ENCODE peak calls at places on chromosomes 16 and 17, in six cellular contexts. X is astrocyte of the spinal cord, O is pancreas, Y is NT2/D1, W is neural progenitor cell, P is H7. D is an unnamed sample.

GRCh38 chr16:4888428-4889135 is 41.3 kb downstream of the UBN1 start:
- DNase-seq in P (peak; percentile 63), W (no peak), X (no peak), O (no peak), Y (no peak), D (peak; percentile 27)

GRCh38 chr17:80927791-80928216 is 63.8 kb upstream of the CHMP6 start:
- DNase-seq in P (peak; percentile 78), O (no peak), Y (peak; percentile 32), W (peak; percentile 66), X (peak; percentile 78), D (no peak)

GRCh38 chr17:67619555-67619954 is 98.2 kb upstream of the NOL11 start:
- DNase-seq in O (no peak), W (no peak), Y (no peak), X (no peak), P (no peak), D (no peak)

GRCh38 chr16:68993421-68993820 is 112.0 kb upstream of the HAS3 start:
- DNase-seq in X (no peak), O (no peak), P (no peak), W (no peak), Y (no peak), D (no peak)

GRCh38 chr17:55726440-55726839 is 3.8 kb upstream of the TMEM100 start:
- DNase-seq in P (no peak), Y (no peak), W (no peak), O (peak; percentile 13), X (peak; percentile 92), D (no peak)

GRCh38 chr16:56931253-56931768 is 631 bp upstream of the HERPUD1 start:
- DNase-seq in O (peak; percentile 58), X (no peak), P (peak; percentile 57), Y (no peak), W (peak; percentile 49), D (no peak)

GRCh38 chr17:19378416-19379293 is at the start of gene MAPK7:
- DNase-seq in W (no peak), Y (no peak), X (no peak), O (no peak), P (peak; percentile 98), D (peak; percentile 82)

GRCh38 chr16:4511441-4512082 is 27.0 kb downstream of the CDIP1 start:
- DNase-seq in W (peak; percentile 78), X (peak; percentile 26), P (peak; percentile 94), O (peak; percentile 75), Y (peak; percentile 65), D (no peak)

GRCh38 chr16:68665501-68665900 is 20.4 kb downstream of the CDH3 start:
- DNase-seq in O (no peak), X (no peak), W (no peak), P (no peak), Y (no peak), D (no peak)

GRCh38 chr17:50946223-50946890 is 80.2 kb upstream of the TOB1 start:
- DNase-seq in X (no peak), O (peak; percentile 29), Y (no peak), W (no peak), P (peak; percentile 55), D (peak; percentile 27)

GRCh38 chr17:59107306-59107670 is 608 bp upstream of the TRIM37 start:
- DNase-seq in P (no peak), Y (no peak), W (no peak), X (no peak), O (no peak), D (no peak)

GRCh38 chr17:67376509-67376891 is 581 bp upstream of the PITPNC1 start:
- DNase-seq in P (no peak), Y (no peak), X (peak; percentile 62), O (no peak), W (no peak), D (no peak)

DNA sequence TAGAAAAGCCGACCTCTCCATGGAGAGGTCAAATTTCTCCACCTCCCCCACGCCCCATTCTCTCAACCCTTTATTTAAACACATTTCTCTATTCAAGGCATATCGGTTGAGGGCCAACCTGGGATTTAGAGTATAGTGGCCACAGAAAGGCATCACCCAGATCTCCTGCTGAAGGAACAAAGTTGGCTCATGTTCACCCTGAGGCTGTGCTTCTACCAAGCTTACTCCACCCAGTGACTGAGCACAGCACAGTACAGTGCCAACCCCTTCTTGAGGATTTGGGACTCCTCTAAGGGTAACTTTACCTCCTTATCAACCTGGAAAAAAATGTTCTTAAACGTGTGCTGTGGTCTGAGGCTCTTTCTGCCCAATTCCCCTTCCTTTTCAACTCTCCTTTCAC is 94.0 kb downstream of the CMC2 start:
- DNase-seq in X (no peak), P (no peak), W (no peak), O (no peak), Y (no peak), D (no peak)
- H3K4me3 ChIP-seq in X (no peak overlapping the region), P (no peak overlapping the region), W (no peak overlapping the region), O (no peak overlapping the region), Y (no peak overlapping the region), D (no peak overlapping the region)

GRCh38 chr16:79600636-79601091 is at the start of gene MAF:
- DNase-seq in W (peak; percentile 95), X (peak; percentile 90), O (peak; percentile 74), Y (peak; percentile 68), P (peak; percentile 91), D (peak; percentile 90)

GRCh38 chr16:79601092-79601977 is 798 bp upstream of the MAF start:
- DNase-seq in X (peak; percentile 29), W (peak; percentile 62), O (peak; percentile 32), Y (no peak), P (peak; percentile 64), D (peak; percentile 70)

GRCh38 chr16:79599256-79599836 is 1.2 kb downstream of the MAF start:
- DNase-seq in W (peak; percentile 74), X (no peak), O (peak; percentile 24), Y (no peak), P (peak; percentile 77), D (peak; percentile 82)

GRCh38 chr16:79598341-79599181 is 2.0 kb downstream of the MAF start:
- DNase-seq in P (peak; percentile 77), W (peak; percentile 87), O (peak; percentile 31), Y (peak; percentile 77), X (peak; percentile 52), D (peak; percentile 83)

GRCh38 chr16:79599837-79600635 is 501 bp downstream of the MAF start:
- DNase-seq in X (peak; percentile 42), Y (peak; percentile 46), P (peak; percentile 85), O (peak; percentile 44), W (peak; percentile 91), D (peak; percentile 88)
- H3K4me3 ChIP-seq in X (peak overlapping the region; percentile 61), Y (peak overlapping the region; percentile 75), P (peak overlapping the region; percentile 63), O (peak overlapping the region; percentile 48), W (peak overlapping the region; percentile 85), D (peak overlapping the region; percentile 63)

GRCh38 chr17:45384047-45384799 is 48.4 kb downstream of the ARHGAP27 start:
- DNase-seq in O (no peak), Y (no peak), P (no peak), W (no peak), X (no peak), D (no peak)
- H3K4me3 ChIP-seq in O (no peak overlapping the region), Y (no peak overlapping the region), P (no peak overlapping the region), W (no peak overlapping the region), X (no peak overlapping the region), D (no peak overlapping the region)

DNA sequence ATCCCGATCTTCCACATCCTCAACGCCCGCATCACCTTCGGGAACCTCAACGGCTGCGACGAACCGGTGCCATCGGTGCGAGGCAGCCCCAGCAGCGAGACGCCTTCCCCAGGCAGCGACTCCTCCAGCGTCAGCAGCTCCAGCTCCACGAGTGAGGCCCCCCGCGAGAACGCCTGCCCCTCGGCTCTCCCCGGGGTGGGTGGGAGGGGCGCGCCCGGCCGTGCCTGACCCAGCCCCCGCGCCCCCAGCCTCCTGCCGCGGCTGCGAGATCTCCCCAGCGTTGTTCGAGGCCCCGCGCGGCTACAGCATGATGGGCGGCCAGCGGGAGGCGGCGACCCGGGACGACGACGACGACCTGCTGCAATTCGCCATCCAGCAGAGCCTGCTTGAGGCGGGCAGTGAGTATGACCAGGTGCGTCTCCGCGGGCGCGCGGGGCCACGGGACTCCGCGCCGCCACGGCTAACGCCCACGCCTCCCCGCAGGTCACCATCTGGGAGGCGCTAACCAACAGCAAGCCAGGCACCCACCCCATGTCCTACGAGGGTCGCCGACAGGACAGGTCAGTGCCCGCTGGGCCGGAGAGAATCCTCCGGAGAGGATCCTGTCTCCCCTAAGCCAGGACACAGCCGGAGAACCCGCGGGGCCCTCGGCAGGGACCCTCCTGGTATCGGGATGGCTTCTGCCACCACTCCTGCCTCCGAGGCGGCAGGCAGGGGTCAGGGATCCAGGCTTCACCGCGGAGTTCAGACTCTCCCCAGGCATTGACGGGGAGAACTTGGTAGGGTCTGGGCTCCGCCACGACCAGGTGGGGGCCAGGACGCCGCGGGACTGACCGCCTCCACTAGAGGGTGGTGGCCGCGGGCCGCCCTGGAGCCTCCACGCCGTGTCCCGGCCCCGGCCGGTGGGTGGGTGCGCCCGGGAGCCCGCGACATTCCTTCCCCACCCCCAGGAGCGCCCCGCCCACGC is 10.0 kb downstream of the CORO6 start:
- DNase-seq in X (no peak), W (no peak), Y (no peak), O (peak; percentile 25), P (peak; percentile 58), D (peak; percentile 77)
- H3K4me3 ChIP-seq in X (no peak overlapping the region), W (no peak overlapping the region), Y (no peak overlapping the region), O (peak overlapping the region; percentile 23), P (peak overlapping the region; percentile 10), D (peak overlapping the region; percentile 27)

GRCh38 chr16:31199430-31200041 is 3.0 kb downstream of the PYCARD start:
- DNase-seq in O (no peak), W (no peak), P (no peak), X (no peak), Y (no peak), D (no peak)

GRCh38 chr16:31201511-31202401 is 804 bp downstream of the PYCARD start:
- DNase-seq in O (peak; percentile 37), P (peak; percentile 85), Y (no peak), W (peak; percentile 20), X (no peak), D (peak; percentile 50)

GRCh38 chr16:31202402-31203385 is at the start of gene PYCARD:
- DNase-seq in W (peak; percentile 49), X (peak; percentile 23), P (peak; percentile 84), O (peak; percentile 44), Y (no peak), D (peak; percentile 95)

GRCh38 chr16:31198207-31198882 is 4.2 kb downstream of the PYCARD start:
- DNase-seq in Y (no peak), W (no peak), P (no peak), X (no peak), O (no peak), D (no peak)

DNA sequence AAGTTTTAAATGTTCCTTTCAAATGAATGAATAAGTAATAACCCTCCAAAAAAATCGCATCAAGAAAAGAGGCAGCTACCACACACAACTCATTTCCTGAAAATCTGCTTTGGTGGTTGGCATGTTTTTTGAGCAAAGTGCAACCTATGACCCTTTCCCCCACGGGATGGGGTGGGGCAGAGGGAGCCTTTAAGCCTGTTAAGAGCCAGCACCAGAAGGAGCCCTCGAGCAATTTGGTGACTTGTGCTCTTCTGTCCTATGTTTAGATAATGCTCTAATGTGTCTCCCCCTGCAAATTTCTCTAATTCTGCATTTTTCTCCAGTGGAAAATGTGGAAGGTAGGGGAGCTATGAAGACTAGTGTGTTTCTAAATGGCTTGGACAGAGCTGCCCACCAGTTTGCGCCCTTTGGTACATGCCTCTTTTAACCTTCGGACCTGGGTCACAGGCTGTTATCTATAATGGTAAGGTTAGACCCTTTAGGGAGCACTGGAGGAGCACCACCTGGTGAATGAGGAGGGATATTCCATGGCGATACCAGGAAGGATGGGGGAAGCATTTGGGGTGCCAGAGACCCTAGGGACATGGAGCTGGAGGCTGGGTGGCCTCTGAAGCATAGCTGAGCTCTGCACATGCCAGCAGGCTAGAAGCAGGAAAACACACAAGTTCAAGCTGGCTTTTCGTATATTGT is 1.6 kb downstream of the PYCARD start:
- DNase-seq in O (no peak), Y (no peak), W (no peak), P (no peak), X (no peak), D (no peak)
- H3K4me3 ChIP-seq in O (no peak overlapping the region), Y (peak overlapping the region; percentile 82), W (no peak overlapping the region), P (no peak overlapping the region), X (no peak overlapping the region), D (peak overlapping the region; percentile 74)